ENCODE peak calls at places on chromosomes 6 and 20, in four cellular contexts. One of them, this sample, is unnamed.

GRCh38 chr6:153442096-153442495 is 311.0 kb upstream of the RGS17 start:
- DNase-seq in HFFc6: no peak
- DNase-seq in GM12865: no peak
- DNase-seq in CD4-positive, alpha-beta T cell: no peak
- DNase-seq in this sample: no peak

GRCh38 chr6:33178755-33179475 is 13.4 kb downstream of the COL11A2 start:
- DNase-seq in HFFc6: no peak
- DNase-seq in GM12865: no peak
- DNase-seq in CD4-positive, alpha-beta T cell: no peak
- DNase-seq in this sample: no peak

GRCh38 chr6:138560130-138560850 is 61.0 kb upstream of the NHSL1 start:
- DNase-seq in HFFc6: no peak
- DNase-seq in GM12865: no peak
- DNase-seq in CD4-positive, alpha-beta T cell: no peak
- DNase-seq in this sample: no peak

GRCh38 chr6:50821431-50822077 is 2.9 kb downstream of the TFAP2B start:
- DNase-seq in HFFc6: no peak
- DNase-seq in CD4-positive, alpha-beta T cell: no peak
- DNase-seq in GM12865: no peak
- DNase-seq in this sample: no peak

GRCh38 chr6:121413831-121414368 is 21.5 kb upstream of the GJA1 start:
- DNase-seq in CD4-positive, alpha-beta T cell: no peak
- DNase-seq in GM12865: no peak
- DNase-seq in HFFc6: no peak
- DNase-seq in this sample: no peak

GRCh38 chr20:34582911-34583310 is 24.4 kb downstream of the MAP1LC3A start:
- DNase-seq in GM12865: no peak
- DNase-seq in CD4-positive, alpha-beta T cell: no peak
- DNase-seq in HFFc6: no peak
- DNase-seq in this sample: no peak

GRCh38 chr6:146850238-146850896 is 251.6 kb downstream of the ADGB start:
- DNase-seq in HFFc6: no peak
- DNase-seq in CD4-positive, alpha-beta T cell: no peak
- DNase-seq in GM12865: peak
- DNase-seq in this sample: no peak

GRCh38 chr6:108337721-108338120 is 42.9 kb downstream of the AFG1L start:
- DNase-seq in CD4-positive, alpha-beta T cell: no peak
- DNase-seq in HFFc6: no peak
- DNase-seq in GM12865: no peak
- DNase-seq in this sample: no peak

GRCh38 chr6:127451388-127451787 is 7.8 kb downstream of the KIAA0408 start:
- DNase-seq in CD4-positive, alpha-beta T cell: no peak
- DNase-seq in HFFc6: no peak
- DNase-seq in GM12865: no peak
- DNase-seq in this sample: no peak

GRCh38 chr6:113596907-113597583 is 260.1 kb upstream of the MARCKS start:
- DNase-seq in CD4-positive, alpha-beta T cell: no peak
- DNase-seq in GM12865: peak
- DNase-seq in HFFc6: no peak
- DNase-seq in this sample: no peak

GRCh38 chr20:47681977-47682812 is 103.1 kb downstream of the SULF2 start:
- DNase-seq in GM12865: no peak
- DNase-seq in HFFc6: peak
- DNase-seq in CD4-positive, alpha-beta T cell: no peak
- DNase-seq in this sample: no peak

GRCh38 chr20:39025883-39026282 is 63.7 kb downstream of the DHX35 start:
- DNase-seq in CD4-positive, alpha-beta T cell: no peak
- DNase-seq in GM12865: no peak
- DNase-seq in HFFc6: no peak
- DNase-seq in this sample: no peak

GRCh38 chr6:36118550-36119107 is 11.7 kb upstream of the MAPK13 start:
- DNase-seq in HFFc6: no peak
- DNase-seq in CD4-positive, alpha-beta T cell: peak
- DNase-seq in GM12865: no peak
- DNase-seq in this sample: no peak

GRCh38 chr6:47096233-47096887 is 54.2 kb upstream of the ADGRF1 start:
- DNase-seq in GM12865: no peak
- DNase-seq in HFFc6: no peak
- DNase-seq in CD4-positive, alpha-beta T cell: no peak
- DNase-seq in this sample: no peak

GRCh38 chr6:169725270-169726048 is 1.2 kb upstream of the PHF10 start:
- DNase-seq in CD4-positive, alpha-beta T cell: no peak
- DNase-seq in HFFc6: peak
- DNase-seq in GM12865: peak
- DNase-seq in this sample: peak

GRCh38 chr6:12288211-12288618 is 1.9 kb upstream of the EDN1 start:
- DNase-seq in GM12865: no peak
- DNase-seq in CD4-positive, alpha-beta T cell: no peak
- DNase-seq in HFFc6: no peak
- DNase-seq in this sample: no peak

GRCh38 chr20:24870876-24871275 is 78.2 kb upstream of the CST7 start:
- DNase-seq in HFFc6: no peak
- DNase-seq in GM12865: peak
- DNase-seq in CD4-positive, alpha-beta T cell: no peak
- DNase-seq in this sample: no peak

GRCh38 chr6:110703010-110703905 is 112.0 kb downstream of the CDK19 start:
- DNase-seq in HFFc6: no peak
- DNase-seq in CD4-positive, alpha-beta T cell: no peak
- DNase-seq in GM12865: peak
- DNase-seq in this sample: no peak

GRCh38 chr6:72715119-72715518 is 93.3 kb downstream of the KCNQ5 start:
- DNase-seq in HFFc6: no peak
- DNase-seq in CD4-positive, alpha-beta T cell: no peak
- DNase-seq in GM12865: no peak
- DNase-seq in this sample: no peak

GRCh38 chr6:46521464-46521971 is 30.3 kb upstream of the RCAN2 start:
- DNase-seq in CD4-positive, alpha-beta T cell: no peak
- DNase-seq in GM12865: no peak
- DNase-seq in HFFc6: no peak
- DNase-seq in this sample: no peak

GRCh38 chr6:56101141-56101553 is 146.2 kb downstream of the COL21A1 start:
- DNase-seq in CD4-positive, alpha-beta T cell: no peak
- DNase-seq in HFFc6: peak
- DNase-seq in GM12865: no peak
- DNase-seq in this sample: no peak

GRCh38 chr6:170143401-170144150 is 147.3 kb downstream of the DLL1 start:
- DNase-seq in CD4-positive, alpha-beta T cell: no peak
- DNase-seq in GM12865: no peak
- DNase-seq in HFFc6: no peak
- DNase-seq in this sample: no peak

DNA sequence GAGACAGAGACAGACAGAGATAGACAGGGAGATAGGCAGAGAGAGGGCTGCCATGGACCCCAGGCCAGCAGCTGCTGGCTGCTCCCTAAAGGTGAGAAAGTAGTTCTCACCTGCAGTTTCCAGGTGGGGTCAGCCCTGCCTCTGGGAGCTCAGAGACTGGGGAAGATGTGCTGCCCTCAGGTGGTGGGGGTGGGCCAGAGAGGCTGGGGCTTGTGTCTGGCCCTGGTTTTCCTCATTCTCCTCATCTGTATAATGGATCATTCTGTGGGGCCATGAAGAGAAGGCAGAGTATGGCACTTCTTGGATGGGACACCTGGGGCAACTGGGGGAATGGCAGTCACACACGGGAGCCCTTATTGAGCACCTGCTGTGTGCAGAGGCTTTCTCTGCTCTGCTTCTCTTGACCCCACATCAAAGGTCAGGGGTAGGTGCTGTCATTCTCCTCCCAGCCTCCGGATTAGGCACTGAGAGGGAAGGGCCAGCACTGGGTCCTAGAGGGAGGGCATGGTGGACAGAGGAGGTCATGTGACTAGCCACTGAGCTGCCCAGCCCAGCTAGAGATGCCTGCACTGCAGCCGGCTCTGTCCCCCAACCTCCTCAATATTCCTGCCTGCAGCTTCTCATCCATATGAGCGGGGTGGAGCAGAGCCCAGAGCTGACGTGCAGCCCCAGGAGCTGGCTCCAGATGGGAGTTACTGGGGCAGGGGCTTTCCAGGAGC is 4.1 kb downstream of the ANGPT4 start:
- DNase-seq in GM12865: no peak
- DNase-seq in HFFc6: no peak
- DNase-seq in CD4-positive, alpha-beta T cell: no peak
- DNase-seq in this sample: no peak
- TF ChIP-seq CTCF in GM12865: no peak
- TF ChIP-seq CTCF in HFFc6: no peak
- TF ChIP-seq CTCF in CD4-positive, alpha-beta T cell: no peak
- TF ChIP-seq CTCF in this sample: no peak

DNA sequence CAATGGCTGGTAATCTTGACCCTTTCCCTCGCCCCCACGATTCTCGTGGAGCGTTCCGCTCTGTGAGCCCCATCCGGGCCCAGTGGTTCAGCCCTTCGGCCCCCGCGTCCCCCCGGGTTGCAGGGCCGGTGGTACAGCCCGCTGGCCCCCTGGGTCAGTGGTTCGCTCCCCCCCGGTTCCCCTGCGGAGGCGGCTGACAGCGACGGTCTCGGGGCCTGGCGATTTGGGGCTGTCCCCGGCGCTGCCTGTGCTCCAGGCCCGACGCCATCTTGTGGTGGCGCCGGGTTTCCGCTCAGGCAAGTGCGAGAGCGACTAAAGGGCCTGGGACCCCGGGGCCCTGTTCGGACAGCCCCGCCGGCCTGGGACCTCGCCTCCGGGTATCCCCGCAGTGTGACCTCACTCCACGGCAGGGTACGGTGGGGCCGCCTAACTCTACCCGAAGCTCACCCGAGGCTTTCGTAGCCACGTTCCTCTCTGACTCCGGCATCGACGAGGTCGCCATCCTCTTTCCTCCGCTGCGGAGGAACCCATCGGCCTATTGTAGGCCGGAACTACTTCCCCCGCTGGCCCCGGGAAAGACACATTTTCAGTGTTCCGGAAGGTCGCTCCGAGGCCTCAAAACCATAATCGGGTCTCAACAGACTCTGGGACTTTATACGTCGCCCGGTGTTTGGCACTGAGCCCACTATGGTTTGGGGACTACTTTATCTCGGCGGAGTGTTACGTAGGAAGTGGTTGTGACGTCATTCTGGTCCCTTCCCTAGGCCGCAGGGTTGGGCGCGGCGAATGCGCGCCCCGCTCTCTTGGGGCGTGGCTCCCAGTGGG is at the start of gene ZNF335:
- DNase-seq in CD4-positive, alpha-beta T cell: peak
- DNase-seq in GM12865: peak
- DNase-seq in HFFc6: peak
- DNase-seq in this sample: peak
- TF ChIP-seq CTCF in CD4-positive, alpha-beta T cell: no peak
- TF ChIP-seq CTCF in GM12865: peak
- TF ChIP-seq CTCF in HFFc6: peak
- TF ChIP-seq CTCF in this sample: peak

GRCh38 chr20:50379991-50380696 is 130.0 kb upstream of the PTPN1 start:
- DNase-seq in HFFc6: no peak
- DNase-seq in GM12865: no peak
- DNase-seq in CD4-positive, alpha-beta T cell: no peak
- DNase-seq in this sample: no peak

GRCh38 chr20:50381053-50381732 is 129.0 kb upstream of the PTPN1 start:
- DNase-seq in CD4-positive, alpha-beta T cell: no peak
- DNase-seq in HFFc6: no peak
- DNase-seq in GM12865: no peak
- DNase-seq in this sample: no peak

GRCh38 chr20:50379049-50379990 is 130.9 kb upstream of the PTPN1 start:
- DNase-seq in GM12865: no peak
- DNase-seq in CD4-positive, alpha-beta T cell: no peak
- DNase-seq in HFFc6: peak
- DNase-seq in this sample: no peak

GRCh38 chr20:50381771-50382593 is 128.2 kb upstream of the PTPN1 start:
- DNase-seq in CD4-positive, alpha-beta T cell: no peak
- DNase-seq in GM12865: peak
- DNase-seq in HFFc6: no peak
- DNase-seq in this sample: no peak

DNA sequence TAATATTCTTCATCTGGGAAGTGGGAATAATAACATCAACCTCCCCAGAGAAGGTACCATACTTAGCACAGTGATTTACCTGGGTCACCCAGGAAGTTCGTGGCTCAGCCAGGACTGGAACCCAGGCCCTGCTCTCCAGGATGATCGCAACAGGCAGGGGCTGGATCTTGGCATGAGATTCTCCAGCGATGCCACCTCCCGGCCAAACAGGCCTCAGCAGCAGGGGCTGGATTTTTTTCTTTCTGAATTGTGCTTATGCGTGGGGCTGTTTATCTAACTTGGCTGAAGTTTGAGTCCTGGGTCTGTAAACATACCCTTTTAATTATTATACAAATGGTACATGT is 129.5 kb upstream of the PTPN1 start:
- DNase-seq in HFFc6: peak
- DNase-seq in CD4-positive, alpha-beta T cell: no peak
- DNase-seq in GM12865: no peak
- DNase-seq in this sample: no peak
- TF ChIP-seq CTCF in HFFc6: peak
- TF ChIP-seq CTCF in CD4-positive, alpha-beta T cell: no peak
- TF ChIP-seq CTCF in GM12865: no peak
- TF ChIP-seq CTCF in this sample: peak

GRCh38 chr6:99833034-99833433 is 161.0 kb downstream of the MCHR2 start:
- DNase-seq in GM12865: no peak
- DNase-seq in CD4-positive, alpha-beta T cell: no peak
- DNase-seq in HFFc6: no peak
- DNase-seq in this sample: no peak

GRCh38 chr6:99841297-99841696 is 152.7 kb downstream of the MCHR2 start:
- DNase-seq in CD4-positive, alpha-beta T cell: no peak
- DNase-seq in HFFc6: no peak
- DNase-seq in GM12865: no peak
- DNase-seq in this sample: no peak

GRCh38 chr6:99836471-99836870 is 157.6 kb downstream of the MCHR2 start:
- DNase-seq in GM12865: no peak
- DNase-seq in CD4-positive, alpha-beta T cell: no peak
- DNase-seq in HFFc6: no peak
- DNase-seq in this sample: no peak

GRCh38 chr6:99838607-99839006 is 155.4 kb downstream of the MCHR2 start:
- DNase-seq in GM12865: no peak
- DNase-seq in HFFc6: no peak
- DNase-seq in CD4-positive, alpha-beta T cell: no peak
- DNase-seq in this sample: no peak
- TF ChIP-seq CTCF in GM12865: no peak
- TF ChIP-seq CTCF in HFFc6: no peak
- TF ChIP-seq CTCF in CD4-positive, alpha-beta T cell: no peak
- TF ChIP-seq CTCF in this sample: no peak

GRCh38 chr20:2421247-2421646 is 40.5 kb downstream of the TGM6 start:
- DNase-seq in CD4-positive, alpha-beta T cell: no peak
- DNase-seq in HFFc6: no peak
- DNase-seq in GM12865: no peak
- DNase-seq in this sample: no peak
- TF ChIP-seq CTCF in CD4-positive, alpha-beta T cell: no peak
- TF ChIP-seq CTCF in HFFc6: peak
- TF ChIP-seq CTCF in GM12865: no peak
- TF ChIP-seq CTCF in this sample: peak

DNA sequence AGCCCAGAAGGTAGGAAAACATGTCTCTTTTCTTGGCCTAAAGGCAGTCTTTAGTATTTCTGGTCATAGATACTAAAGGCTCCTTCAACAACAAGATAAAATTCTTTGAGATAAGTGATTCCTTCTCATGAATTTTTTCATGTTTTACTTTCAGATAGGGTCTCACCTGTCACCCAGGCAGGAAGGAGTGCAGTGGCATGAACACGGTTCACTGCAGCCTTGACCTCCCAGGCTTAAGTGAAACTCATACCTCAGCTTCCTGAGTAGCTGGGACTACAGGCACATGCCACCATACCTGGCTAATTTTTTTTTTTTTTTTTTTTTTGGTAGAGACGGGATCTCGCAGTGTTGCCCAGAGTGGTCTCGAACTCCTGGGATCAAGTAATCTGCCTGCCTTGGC is 9.1 kb downstream of the PNLDC1 start:
- DNase-seq in HFFc6: no peak
- DNase-seq in GM12865: peak
- DNase-seq in CD4-positive, alpha-beta T cell: no peak
- DNase-seq in this sample: no peak
- TF ChIP-seq CTCF in HFFc6: no peak
- TF ChIP-seq CTCF in GM12865: no peak
- TF ChIP-seq CTCF in CD4-positive, alpha-beta T cell: no peak
- TF ChIP-seq CTCF in this sample: no peak

GRCh38 chr6:20939161-20939775 is 405.0 kb downstream of the CDKAL1 start:
- DNase-seq in CD4-positive, alpha-beta T cell: no peak
- DNase-seq in GM12865: no peak
- DNase-seq in HFFc6: no peak
- DNase-seq in this sample: no peak
- TF ChIP-seq CTCF in CD4-positive, alpha-beta T cell: no peak
- TF ChIP-seq CTCF in GM12865: no peak
- TF ChIP-seq CTCF in HFFc6: no peak
- TF ChIP-seq CTCF in this sample: no peak